ENCODE peak calls at places on chromosomes 5 and 9, in ten cellular contexts. I is GM06990; S is heart left ventricle; Y is PC-9; Z is tibial artery; M is CD8-positive, alpha-beta T cell; F is right lobe of liver; H is tibial nerve; G is spleen; C is left ventricle myocardium inferior. T is an unnamed sample.

GRCh38 chr5:175195698-175196656 is 248.0 kb downstream of the DRD1 start:
- DNase-seq in I (no peak), S (no peak), Y (no peak), Z (no peak), M (no peak), F (no peak), H (no peak), G (no peak), C (no peak), T (no peak)

GRCh38 chr5:97545446-97545845 is 362.4 kb upstream of the RIOK2 start:
- DNase-seq in I (no peak), S (no peak), Y (no peak), Z (no peak), M (no peak), F (no peak), H (no peak), G (no peak), C (no peak), T (no peak)

GRCh38 chr5:147902606-147903115 is 3.7 kb downstream of the C5orf46 start:
- DNase-seq in I (no peak), S (no peak), Y (no peak), Z (no peak), M (no peak), F (no peak), H (no peak), G (no peak), C (no peak), T (no peak)

GRCh38 chr5:151037561-151038291 is 17.3 kb downstream of the GPX3 start:
- DNase-seq in I (no peak), S (no peak), Y (no peak), Z (peak; percentile 79), M (no peak), F (no peak), H (peak; percentile 55), G (peak; percentile 39), C (no peak), T (no peak)

GRCh38 chr5:157559301-157559700 is 16.3 kb downstream of the ADAM19 start:
- DNase-seq in I (no peak), S (no peak), Y (peak; percentile 51), Z (no peak), M (no peak), F (peak; percentile 35), H (no peak), G (no peak), C (no peak), T (no peak)

GRCh38 chr9:134944351-134944802 is 26.7 kb upstream of the FCN1 start:
- DNase-seq in I (no peak), S (peak; percentile 52), Y (no peak), Z (no peak), M (no peak), F (no peak), H (peak; percentile 15), G (peak; percentile 55), C (no peak), T (no peak)

GRCh38 chr9:88995205-88995604 is 3.9 kb downstream of the S1PR3 start:
- DNase-seq in I (no peak), S (no peak), Y (no peak), Z (no peak), M (no peak), F (no peak), H (no peak), G (no peak), C (no peak), T (no peak)

GRCh38 chr9:5971740-5972139 is 43.7 kb downstream of the RANBP6 start:
- DNase-seq in I (no peak), S (no peak), Y (no peak), Z (no peak), M (no peak), F (no peak), H (no peak), G (no peak), C (no peak), T (no peak)

GRCh38 chr9:132169672-132170392 is 8.0 kb downstream of the NTNG2 start:
- DNase-seq in I (no peak), S (peak; percentile 64), Y (peak; percentile 41), Z (no peak), M (peak; percentile 53), F (peak; percentile 55), H (no peak), G (peak; percentile 89), C (peak; percentile 55), T (no peak)

GRCh38 chr5:168291961-168292782 is 727 bp downstream of the WWC1 start:
- DNase-seq in I (peak; percentile 41), S (no peak), Y (peak; percentile 44), Z (no peak), M (no peak), F (peak; percentile 59), H (no peak), G (peak; percentile 78), C (no peak), T (no peak)

GRCh38 chr9:70073193-70073592 is 29.5 kb downstream of the MAMDC2 start:
- DNase-seq in I (no peak), S (no peak), Y (no peak), Z (no peak), M (no peak), F (no peak), H (no peak), G (no peak), C (no peak), T (no peak)

GRCh38 chr9:127198587-127198986 is 66.0 kb upstream of the GARNL3 start:
- DNase-seq in I (no peak), S (no peak), Y (no peak), Z (no peak), M (no peak), F (no peak), H (no peak), G (peak; percentile 57), C (peak; percentile 15), T (no peak)

GRCh38 chr5:108061941-108062340 is 320.0 kb downstream of the FBXL17 start:
- DNase-seq in I (no peak), S (no peak), Y (no peak), Z (no peak), M (no peak), F (no peak), H (no peak), G (no peak), C (no peak), T (no peak)

GRCh38 chr5:108060340-108060739 is 321.6 kb downstream of the FBXL17 start:
- DNase-seq in I (no peak), S (no peak), Y (no peak), Z (no peak), M (no peak), F (no peak), H (no peak), G (no peak), C (no peak), T (no peak)

GRCh38 chr5:108054349-108054748 is 327.5 kb downstream of the FBXL17 start:
- DNase-seq in I (no peak), S (no peak), Y (no peak), Z (no peak), M (no peak), F (no peak), H (no peak), G (no peak), C (no peak), T (no peak)

GRCh38 chr5:108059334-108059733 is 322.6 kb downstream of the FBXL17 start:
- DNase-seq in I (no peak), S (no peak), Y (no peak), Z (no peak), M (no peak), F (no peak), H (no peak), G (no peak), C (no peak), T (no peak)
- TF ChIP-seq CTCF in I (no peak), S (no peak), Y (no peak), Z (no peak), M (no peak), F (no peak), H (no peak), G (no peak), C (no peak), T (no peak)

GRCh38 chr5:1594336-1595106 is 70.8 kb upstream of the LPCAT1 start:
- DNase-seq in I (peak; percentile 96), S (peak; percentile 82), Y (peak; percentile 85), Z (peak; percentile 78), M (peak; percentile 89), F (peak; percentile 85), H (peak; percentile 11), G (peak; percentile 95), C (peak; percentile 80), T (peak; percentile 21)
- H3K4me3 ChIP-seq in I (peak overlapping the region; percentile 76), S (peak overlapping the region; percentile 80), Y (no peak overlapping the region), Z (peak overlapping the region; percentile 65), M (peak overlapping the region; percentile 90), F (peak overlapping the region; percentile 58), H (peak overlapping the region; percentile 55), G (peak overlapping the region; percentile 76), C (peak overlapping the region; percentile 74), T (peak overlapping the region; percentile 65)

DNA sequence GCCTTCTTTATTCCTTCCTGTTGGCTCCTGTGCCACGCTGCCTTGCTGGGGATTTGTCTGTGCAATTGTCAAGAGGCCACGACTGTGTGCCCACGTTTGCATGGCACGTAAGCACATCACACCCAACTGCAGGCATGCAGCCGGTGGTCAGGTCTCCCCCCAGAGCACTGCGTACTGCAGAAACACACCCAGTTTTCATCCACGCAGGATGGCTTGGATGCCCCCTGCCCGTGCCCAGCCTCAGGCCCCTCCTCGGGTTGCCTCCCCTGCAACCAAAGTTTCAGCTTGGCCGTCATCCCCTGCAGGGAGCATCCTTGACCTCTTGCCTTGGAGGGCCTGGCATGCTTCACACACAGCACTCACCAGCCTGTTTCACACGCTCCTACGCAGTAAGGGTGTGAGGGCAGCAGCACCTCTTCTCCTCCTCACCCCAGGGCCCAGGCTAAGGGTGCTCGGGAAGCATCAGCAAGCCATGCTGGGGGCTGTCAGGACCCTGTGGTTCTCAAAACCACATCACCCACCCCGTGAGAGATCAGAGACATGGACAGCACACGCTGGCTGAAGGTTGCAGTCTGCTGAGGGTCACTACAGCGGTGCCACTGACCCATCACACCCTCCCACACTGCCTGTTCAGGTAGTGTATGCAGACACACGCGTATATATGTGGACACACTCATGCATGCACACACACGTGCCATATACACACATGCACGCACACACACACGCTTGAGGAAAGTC is 3.1 kb downstream of the MRPL36 start:
- DNase-seq in I (no peak), S (no peak), Y (no peak), Z (no peak), M (no peak), F (no peak), H (no peak), G (no peak), C (no peak), T (no peak)
- H3K36me3 ChIP-seq in I (peaks cover 19% of the 10 kb centered on the region), S (no peaks in the 10 kb centered on the region), Y (peaks cover 15% of the 10 kb centered on the region), Z (peaks cover 32% of the 10 kb centered on the region), M (peaks cover 8% of the 10 kb centered on the region), F (no peaks in the 10 kb centered on the region), H (peaks cover 41% of the 10 kb centered on the region), G (peaks cover 30% of the 10 kb centered on the region), C (peaks cover 26% of the 10 kb centered on the region), T (no peaks in the 10 kb centered on the region)

DNA sequence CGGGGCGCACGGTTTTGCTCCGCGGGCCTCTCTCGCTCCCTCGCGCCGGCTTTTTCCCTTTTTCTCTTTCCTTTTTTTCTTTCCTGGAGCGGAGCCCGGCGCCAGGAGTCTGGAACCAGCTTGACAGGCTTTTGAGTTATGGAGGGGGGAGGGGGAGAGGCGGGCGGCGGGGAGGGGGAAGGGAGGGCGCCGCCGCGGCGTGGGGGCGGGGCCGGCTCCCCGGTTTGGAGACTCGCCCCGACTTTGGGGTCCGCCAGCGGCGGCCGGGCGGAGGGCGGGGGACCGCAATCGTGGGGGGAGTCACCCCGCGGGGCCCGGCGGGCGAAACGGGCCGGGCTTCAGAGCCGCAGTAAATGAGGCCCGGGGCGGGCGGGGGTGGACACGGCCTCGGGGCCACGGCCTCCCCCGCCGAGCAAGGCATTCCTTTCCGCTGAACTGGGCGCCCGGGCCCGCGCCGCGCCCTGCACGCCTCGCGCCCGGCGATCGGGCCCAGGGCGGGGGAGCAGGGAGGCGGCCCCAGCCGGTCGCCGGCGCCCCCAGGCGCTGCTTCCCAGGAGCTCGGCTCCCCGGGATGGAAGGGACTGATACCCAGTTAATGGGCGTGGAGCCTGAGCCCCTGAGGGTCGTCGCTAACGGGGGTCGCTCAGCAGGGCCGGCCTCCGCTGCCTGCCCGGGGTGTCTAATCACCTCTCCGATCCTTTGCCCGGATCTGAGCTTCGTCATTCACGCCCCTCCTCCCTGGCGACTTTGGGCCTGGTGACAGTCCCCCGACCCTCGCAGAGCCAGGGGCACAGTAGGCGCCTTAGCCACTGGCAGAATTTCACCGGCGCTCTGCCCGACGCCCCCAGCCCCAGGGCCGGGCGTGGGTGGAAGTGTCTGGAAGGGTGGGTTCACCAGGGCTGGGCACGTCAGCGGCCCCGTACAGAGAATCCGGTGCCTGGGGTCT is 138.1 kb downstream of the C9orf50 start:
- DNase-seq in I (no peak), S (peak; percentile 88), Y (peak; percentile 92), Z (peak; percentile 96), M (no peak), F (peak; percentile 85), H (peak; percentile 95), G (peak; percentile 88), C (peak; percentile 89), T (no peak)
- TF ChIP-seq CTCF in I (no peak), S (no peak), Y (no peak), Z (no peak), M (no peak), F (no peak), H (peak; percentile 7), G (no peak), C (no peak), T (no peak)

T was measured in kidney epithelial cell.